ENCODE peak calls at places on chromosome 15, in eight cellular contexts. One of them, this sample, is unnamed. For H3K4me1, the result is how much of the 10 kb centered on the place peaks cover.

GRCh38 chr15:63191895-63192603 is 2.6 kb downstream of the RAB8B start:
- DNase-seq in cardiac muscle cell: peak
- DNase-seq in CD4-positive, alpha-beta memory T cell: peak
- DNase-seq in CD8-positive, alpha-beta memory T cell: peak
- DNase-seq in small intestine: peak
- DNase-seq in right cardiac atrium: no peak
- DNase-seq in IMR-90: no peak
- DNase-seq in mucosa of descending colon: peak
- DNase-seq in this sample: no peak

GRCh38 chr15:100193277-100193860 is 148.4 kb downstream of the ADAMTS17 start:
- DNase-seq in small intestine: no peak
- DNase-seq in CD4-positive, alpha-beta memory T cell: no peak
- DNase-seq in cardiac muscle cell: no peak
- DNase-seq in CD8-positive, alpha-beta memory T cell: no peak
- DNase-seq in mucosa of descending colon: no peak
- DNase-seq in IMR-90: no peak
- DNase-seq in right cardiac atrium: no peak
- DNase-seq in this sample: no peak

GRCh38 chr15:32641517-32642059 is at the start of gene SCG5:
- DNase-seq in right cardiac atrium: no peak
- DNase-seq in CD8-positive, alpha-beta memory T cell: no peak
- DNase-seq in mucosa of descending colon: peak
- DNase-seq in CD4-positive, alpha-beta memory T cell: no peak
- DNase-seq in cardiac muscle cell: peak
- DNase-seq in IMR-90: peak
- DNase-seq in small intestine: peak
- DNase-seq in this sample: no peak

GRCh38 chr15:98433856-98434255 is 214.5 kb upstream of the IGF1R start:
- DNase-seq in CD4-positive, alpha-beta memory T cell: no peak
- DNase-seq in cardiac muscle cell: no peak
- DNase-seq in mucosa of descending colon: no peak
- DNase-seq in CD8-positive, alpha-beta memory T cell: no peak
- DNase-seq in IMR-90: no peak
- DNase-seq in small intestine: no peak
- DNase-seq in right cardiac atrium: no peak
- DNase-seq in this sample: no peak

GRCh38 chr15:31212956-31213694 is 111.6 kb upstream of the TRPM1 start:
- DNase-seq in IMR-90: no peak
- DNase-seq in cardiac muscle cell: no peak
- DNase-seq in mucosa of descending colon: no peak
- DNase-seq in CD4-positive, alpha-beta memory T cell: no peak
- DNase-seq in small intestine: no peak
- DNase-seq in right cardiac atrium: no peak
- DNase-seq in CD8-positive, alpha-beta memory T cell: no peak
- DNase-seq in this sample: no peak

GRCh38 chr15:78930577-78931388 is 14.1 kb downstream of the CTSH start:
- DNase-seq in CD8-positive, alpha-beta memory T cell: no peak
- DNase-seq in CD4-positive, alpha-beta memory T cell: no peak
- DNase-seq in right cardiac atrium: no peak
- DNase-seq in mucosa of descending colon: no peak
- DNase-seq in cardiac muscle cell: peak
- DNase-seq in small intestine: no peak
- DNase-seq in IMR-90: peak
- DNase-seq in this sample: peak

GRCh38 chr15:44099671-44100070 is 95.4 kb downstream of the FRMD5 start:
- DNase-seq in CD8-positive, alpha-beta memory T cell: no peak
- DNase-seq in cardiac muscle cell: peak
- DNase-seq in right cardiac atrium: no peak
- DNase-seq in mucosa of descending colon: no peak
- DNase-seq in small intestine: no peak
- DNase-seq in CD4-positive, alpha-beta memory T cell: no peak
- DNase-seq in IMR-90: peak
- DNase-seq in this sample: no peak

GRCh38 chr15:82663186-82663600 is 16.0 kb upstream of the CPEB1 start:
- DNase-seq in cardiac muscle cell: peak
- DNase-seq in mucosa of descending colon: peak
- DNase-seq in small intestine: peak
- DNase-seq in right cardiac atrium: peak
- DNase-seq in CD8-positive, alpha-beta memory T cell: no peak
- DNase-seq in IMR-90: peak
- DNase-seq in CD4-positive, alpha-beta memory T cell: no peak
- DNase-seq in this sample: peak

GRCh38 chr15:65953622-65954021 is 84.3 kb downstream of the RAB11A start:
- DNase-seq in CD4-positive, alpha-beta memory T cell: peak
- DNase-seq in mucosa of descending colon: no peak
- DNase-seq in cardiac muscle cell: no peak
- DNase-seq in IMR-90: no peak
- DNase-seq in CD8-positive, alpha-beta memory T cell: no peak
- DNase-seq in small intestine: no peak
- DNase-seq in right cardiac atrium: no peak
- DNase-seq in this sample: no peak

GRCh38 chr15:77144028-77144427 is 73.1 kb upstream of the TSPAN3 start:
- DNase-seq in CD4-positive, alpha-beta memory T cell: no peak
- DNase-seq in cardiac muscle cell: peak
- DNase-seq in mucosa of descending colon: no peak
- DNase-seq in right cardiac atrium: no peak
- DNase-seq in CD8-positive, alpha-beta memory T cell: no peak
- DNase-seq in IMR-90: peak
- DNase-seq in small intestine: peak
- DNase-seq in this sample: no peak

GRCh38 chr15:85649372-85649771 is 145.4 kb downstream of the KLHL25 start:
- DNase-seq in cardiac muscle cell: peak
- DNase-seq in CD8-positive, alpha-beta memory T cell: no peak
- DNase-seq in right cardiac atrium: peak
- DNase-seq in mucosa of descending colon: no peak
- DNase-seq in IMR-90: peak
- DNase-seq in small intestine: no peak
- DNase-seq in CD4-positive, alpha-beta memory T cell: no peak
- DNase-seq in this sample: no peak

GRCh38 chr15:101445562-101446526 is 43.7 kb downstream of the PCSK6 start:
- DNase-seq in CD4-positive, alpha-beta memory T cell: no peak
- DNase-seq in mucosa of descending colon: no peak
- DNase-seq in small intestine: no peak
- DNase-seq in right cardiac atrium: peak
- DNase-seq in IMR-90: peak
- DNase-seq in cardiac muscle cell: peak
- DNase-seq in CD8-positive, alpha-beta memory T cell: no peak
- DNase-seq in this sample: peak

GRCh38 chr15:96416934-96417759 is 86.6 kb downstream of the NR2F2 start:
- DNase-seq in cardiac muscle cell: peak
- DNase-seq in CD4-positive, alpha-beta memory T cell: no peak
- DNase-seq in CD8-positive, alpha-beta memory T cell: no peak
- DNase-seq in IMR-90: peak
- DNase-seq in mucosa of descending colon: no peak
- DNase-seq in small intestine: no peak
- DNase-seq in right cardiac atrium: peak
- DNase-seq in this sample: no peak

GRCh38 chr15:60605879-60606304 is 127.0 kb upstream of the ICE2 start:
- DNase-seq in cardiac muscle cell: peak
- DNase-seq in right cardiac atrium: no peak
- DNase-seq in small intestine: no peak
- DNase-seq in IMR-90: peak
- DNase-seq in CD4-positive, alpha-beta memory T cell: no peak
- DNase-seq in mucosa of descending colon: no peak
- DNase-seq in CD8-positive, alpha-beta memory T cell: no peak
- DNase-seq in this sample: no peak

GRCh38 chr15:52782514-52782913 is 7.6 kb downstream of the ONECUT1 start:
- DNase-seq in CD4-positive, alpha-beta memory T cell: no peak
- DNase-seq in right cardiac atrium: no peak
- DNase-seq in mucosa of descending colon: no peak
- DNase-seq in cardiac muscle cell: no peak
- DNase-seq in small intestine: no peak
- DNase-seq in CD8-positive, alpha-beta memory T cell: no peak
- DNase-seq in IMR-90: no peak
- DNase-seq in this sample: no peak
- H3K4me1 ChIP-seq in CD4-positive, alpha-beta memory T cell: under half
- H3K4me1 ChIP-seq in right cardiac atrium: under half
- H3K4me1 ChIP-seq in mucosa of descending colon: under half
- H3K4me1 ChIP-seq in cardiac muscle cell: under half
- H3K4me1 ChIP-seq in small intestine: under half
- H3K4me1 ChIP-seq in CD8-positive, alpha-beta memory T cell: under half
- H3K4me1 ChIP-seq in IMR-90: under half
- H3K4me1 ChIP-seq in this sample: under half

GRCh38 chr15:38687340-38687739 is 122.7 kb upstream of the RASGRP1 start:
- DNase-seq in CD8-positive, alpha-beta memory T cell: no peak
- DNase-seq in cardiac muscle cell: peak
- DNase-seq in CD4-positive, alpha-beta memory T cell: no peak
- DNase-seq in IMR-90: peak
- DNase-seq in mucosa of descending colon: no peak
- DNase-seq in right cardiac atrium: no peak
- DNase-seq in small intestine: no peak
- DNase-seq in this sample: no peak

GRCh38 chr15:38688096-38688495 is 123.5 kb upstream of the RASGRP1 start:
- DNase-seq in CD8-positive, alpha-beta memory T cell: no peak
- DNase-seq in mucosa of descending colon: no peak
- DNase-seq in small intestine: no peak
- DNase-seq in cardiac muscle cell: no peak
- DNase-seq in CD4-positive, alpha-beta memory T cell: peak
- DNase-seq in IMR-90: peak
- DNase-seq in right cardiac atrium: no peak
- DNase-seq in this sample: no peak

GRCh38 chr15:38690737-38691332 is 126.2 kb upstream of the RASGRP1 start:
- DNase-seq in cardiac muscle cell: peak
- DNase-seq in IMR-90: peak
- DNase-seq in mucosa of descending colon: peak
- DNase-seq in small intestine: peak
- DNase-seq in CD8-positive, alpha-beta memory T cell: peak
- DNase-seq in right cardiac atrium: peak
- DNase-seq in CD4-positive, alpha-beta memory T cell: peak
- DNase-seq in this sample: no peak

GRCh38 chr15:38690221-38690620 is 125.6 kb upstream of the RASGRP1 start:
- DNase-seq in cardiac muscle cell: no peak
- DNase-seq in mucosa of descending colon: no peak
- DNase-seq in CD4-positive, alpha-beta memory T cell: no peak
- DNase-seq in CD8-positive, alpha-beta memory T cell: no peak
- DNase-seq in IMR-90: no peak
- DNase-seq in small intestine: no peak
- DNase-seq in right cardiac atrium: no peak
- DNase-seq in this sample: no peak

DNA sequence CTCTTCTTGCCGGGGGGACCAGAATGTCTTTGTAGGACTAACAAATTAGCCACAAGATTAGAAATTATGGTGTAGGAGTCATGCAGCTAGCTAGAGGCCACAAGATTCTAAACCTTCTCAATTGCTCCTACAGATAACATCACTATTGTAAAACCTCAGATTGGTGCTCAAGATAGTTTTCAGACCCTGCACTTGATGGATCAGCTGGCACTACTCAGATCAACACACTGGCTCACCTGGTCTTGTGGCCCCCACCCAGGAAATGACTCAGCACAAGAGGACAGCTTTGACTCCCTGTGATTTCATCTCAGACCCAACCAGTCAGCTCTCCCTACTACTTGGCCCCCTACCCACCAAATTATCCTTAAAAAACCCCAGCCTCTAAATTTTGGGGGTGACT is 124.1 kb upstream of the RASGRP1 start:
- DNase-seq in mucosa of descending colon: no peak
- DNase-seq in IMR-90: no peak
- DNase-seq in CD4-positive, alpha-beta memory T cell: peak
- DNase-seq in cardiac muscle cell: no peak
- DNase-seq in small intestine: peak
- DNase-seq in right cardiac atrium: no peak
- DNase-seq in CD8-positive, alpha-beta memory T cell: peak
- DNase-seq in this sample: no peak
- H3K4me1 ChIP-seq in mucosa of descending colon: under half
- H3K4me1 ChIP-seq in IMR-90: under half
- H3K4me1 ChIP-seq in CD4-positive, alpha-beta memory T cell: half or more
- H3K4me1 ChIP-seq in cardiac muscle cell: under half
- H3K4me1 ChIP-seq in small intestine: under half
- H3K4me1 ChIP-seq in right cardiac atrium: under half
- H3K4me1 ChIP-seq in CD8-positive, alpha-beta memory T cell: half or more
- H3K4me1 ChIP-seq in this sample: under half

GRCh38 chr15:64743691-64744090 is 31.7 kb downstream of the RBPMS2 start:
- DNase-seq in cardiac muscle cell: no peak
- DNase-seq in CD4-positive, alpha-beta memory T cell: no peak
- DNase-seq in small intestine: no peak
- DNase-seq in right cardiac atrium: no peak
- DNase-seq in CD8-positive, alpha-beta memory T cell: no peak
- DNase-seq in mucosa of descending colon: no peak
- DNase-seq in IMR-90: no peak
- DNase-seq in this sample: no peak
- H3K4me1 ChIP-seq in cardiac muscle cell: under half
- H3K4me1 ChIP-seq in CD4-positive, alpha-beta memory T cell: under half
- H3K4me1 ChIP-seq in small intestine: under half
- H3K4me1 ChIP-seq in right cardiac atrium: under half
- H3K4me1 ChIP-seq in CD8-positive, alpha-beta memory T cell: under half
- H3K4me1 ChIP-seq in mucosa of descending colon: under half
- H3K4me1 ChIP-seq in IMR-90: under half
- H3K4me1 ChIP-seq in this sample: under half

DNA sequence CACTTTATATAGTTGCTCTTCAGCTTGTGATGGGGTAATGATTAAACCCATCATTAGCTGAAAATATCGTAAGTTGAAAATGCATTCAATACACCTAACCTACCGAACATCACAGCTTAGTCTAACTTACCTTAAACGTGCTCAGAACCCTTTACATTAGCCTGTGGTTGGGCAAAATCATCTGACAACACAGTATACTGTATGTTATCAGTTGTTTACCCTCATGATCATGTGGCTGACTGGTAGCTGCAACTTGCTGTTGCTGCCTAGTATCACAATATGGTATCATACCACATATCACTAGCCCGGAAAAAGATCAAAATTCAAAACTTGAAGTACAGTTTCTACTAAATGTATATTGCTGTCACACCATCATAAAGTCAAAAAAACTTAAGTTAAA is 9.5 kb downstream of the ZNF280D start:
- DNase-seq in mucosa of descending colon: no peak
- DNase-seq in small intestine: no peak
- DNase-seq in CD4-positive, alpha-beta memory T cell: no peak
- DNase-seq in right cardiac atrium: no peak
- DNase-seq in cardiac muscle cell: no peak
- DNase-seq in CD8-positive, alpha-beta memory T cell: no peak
- DNase-seq in IMR-90: no peak
- DNase-seq in this sample: no peak
- H3K4me1 ChIP-seq in mucosa of descending colon: under half
- H3K4me1 ChIP-seq in small intestine: under half
- H3K4me1 ChIP-seq in CD4-positive, alpha-beta memory T cell: under half
- H3K4me1 ChIP-seq in right cardiac atrium: under half
- H3K4me1 ChIP-seq in cardiac muscle cell: under half
- H3K4me1 ChIP-seq in CD8-positive, alpha-beta memory T cell: under half
- H3K4me1 ChIP-seq in IMR-90: under half
- H3K4me1 ChIP-seq in this sample: under half

This sample was measured in keratinocyte.